ENCODE peak calls at places on chromosomes 16 and 17, in four cellular contexts. F, X, V and I are unnamed samples.

GRCh38 chr17:60170835-60171752 is 21.3 kb downstream of the CA4 start:
- DNase-seq in V (no peak), X (no peak), F (peak), I (no peak)

GRCh38 chr16:48003226-48003907 is 152.4 kb downstream of the ABCC12 start:
- DNase-seq in V (no peak), F (no peak), X (no peak), I (no peak)

GRCh38 chr16:3158014-3158497 is 23.2 kb downstream of the ZNF213 start:
- DNase-seq in V (no peak), X (no peak), F (no peak), I (no peak)

GRCh38 chr17:74212262-74212912 is 984 bp upstream of the TTYH2 start:
- DNase-seq in V (no peak), F (peak), X (no peak), I (no peak)

GRCh38 chr17:44655983-44656700 is at the start of gene MEIOC:
- DNase-seq in X (no peak), V (no peak), F (no peak), I (no peak)

GRCh38 chr17:75504347-75505151 is 10.8 kb downstream of the CASKIN2 start:
- DNase-seq in F (peak), X (no peak), V (peak), I (no peak)

GRCh38 chr17:72987166-72987565 is 105.3 kb downstream of the SLC39A11 start:
- DNase-seq in V (no peak), X (no peak), F (no peak), I (no peak)

GRCh38 chr17:13833921-13834320 is 232.2 kb upstream of the HS3ST3A1 start:
- DNase-seq in F (no peak), V (no peak), X (no peak), I (no peak)

GRCh38 chr16:47732122-47732805 is 271.1 kb downstream of the PHKB start:
- DNase-seq in V (no peak), F (no peak), X (peak), I (peak)

GRCh38 chr17:41800601-41801373 is 11.0 kb downstream of the P3H4 start:
- DNase-seq in V (peak), F (peak), X (peak), I (no peak)

GRCh38 chr17:55265434-55266021 is 768 bp downstream of the HLF start:
- DNase-seq in F (no peak), X (no peak), V (no peak), I (no peak)

GRCh38 chr17:77577491-77577890 is 381.0 kb upstream of the TNRC6C start:
- DNase-seq in V (no peak), X (no peak), F (no peak), I (no peak)

GRCh38 chr17:72683506-72684404 is 408.7 kb downstream of the SLC39A11 start:
- DNase-seq in F (no peak), X (peak), V (peak), I (peak)

GRCh38 chr16:71201054-71201453 is 29.5 kb downstream of the HYDIN start:
- DNase-seq in F (no peak), V (no peak), X (no peak), I (no peak)

GRCh38 chr17:80861360-80861861 is 130.2 kb upstream of the CHMP6 start:
- DNase-seq in V (no peak), F (no peak), X (no peak), I (no peak)

GRCh38 chr17:75346906-75347305 is 57.7 kb upstream of the SLC25A19 start:
- DNase-seq in V (no peak), X (no peak), F (peak), I (no peak)

GRCh38 chr17:50589112-50589712 is 28.7 kb downstream of the CACNA1G start:
- DNase-seq in F (no peak), V (no peak), X (no peak), I (no peak)

GRCh38 chr17:38613981-38614779 is 8.4 kb upstream of the SRCIN1 start:
- DNase-seq in V (peak), F (no peak), X (no peak), I (no peak)

GRCh38 chr17:50618941-50619340 is 15.7 kb upstream of the ABCC3 start:
- DNase-seq in X (no peak), F (no peak), V (no peak), I (no peak)

DNA sequence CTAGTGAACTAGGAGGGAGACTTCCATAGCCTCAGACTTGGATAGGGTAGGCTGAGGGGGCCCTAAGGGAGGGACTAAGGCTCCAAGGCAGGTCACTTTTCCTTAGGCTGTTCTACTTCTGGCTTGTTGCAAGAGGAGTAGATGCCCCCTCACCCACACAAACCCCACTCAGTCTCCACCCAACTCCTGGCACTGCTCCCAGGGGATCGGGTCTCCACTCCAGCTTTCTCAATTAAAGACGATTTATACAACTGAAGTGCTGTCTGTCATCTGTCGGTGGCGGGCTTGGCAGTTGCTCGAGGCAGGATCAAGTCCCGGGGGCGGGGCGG is 215 bp upstream of the CHRNB1 start:
- DNase-seq in V (no peak), X (no peak), F (no peak), I (no peak)
- TF ChIP-seq TCF7L2 in V (no peak), X (no peak), F (no peak), I (no peak)

GRCh38 chr17:64111831-64112230 is 18.1 kb downstream of the ERN1 start:
- DNase-seq in F (no peak), V (no peak), X (no peak), I (no peak)
- TF ChIP-seq TCF7L2 in F (no peak), V (no peak), X (no peak), I (no peak)

DNA sequence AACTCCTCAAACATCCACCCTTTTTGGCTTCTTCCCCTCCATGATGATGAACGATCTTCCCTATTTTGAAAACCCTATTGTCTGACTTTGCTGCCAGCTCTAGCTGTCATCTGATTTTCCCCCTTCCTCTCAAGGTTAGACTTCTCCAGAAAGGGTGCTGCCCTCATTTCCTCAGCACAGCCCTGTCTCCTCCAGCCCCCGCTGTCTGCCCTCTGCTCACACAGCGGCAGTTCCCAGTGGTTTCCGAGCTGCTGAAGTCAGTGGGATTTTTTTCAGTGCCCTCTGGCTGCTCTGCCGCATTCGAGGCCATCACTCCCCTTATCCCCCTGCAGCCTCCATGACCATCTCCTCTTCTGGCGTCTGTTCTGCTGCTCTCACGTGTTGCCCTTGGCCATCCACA is 26.6 kb upstream of the C17orf107 start:
- DNase-seq in V (no peak), X (no peak), F (no peak), I (no peak)
- TF ChIP-seq TCF7L2 in V (no peak), X (no peak), F (no peak), I (no peak)

GRCh38 chr16:75053791-75054555 is 55.1 kb downstream of the ZNRF1 start:
- DNase-seq in F (no peak), V (peak), X (peak), I (no peak)
- TF ChIP-seq TCF7L2 in F (no peak), V (no peak), X (no peak), I (no peak)

DNA sequence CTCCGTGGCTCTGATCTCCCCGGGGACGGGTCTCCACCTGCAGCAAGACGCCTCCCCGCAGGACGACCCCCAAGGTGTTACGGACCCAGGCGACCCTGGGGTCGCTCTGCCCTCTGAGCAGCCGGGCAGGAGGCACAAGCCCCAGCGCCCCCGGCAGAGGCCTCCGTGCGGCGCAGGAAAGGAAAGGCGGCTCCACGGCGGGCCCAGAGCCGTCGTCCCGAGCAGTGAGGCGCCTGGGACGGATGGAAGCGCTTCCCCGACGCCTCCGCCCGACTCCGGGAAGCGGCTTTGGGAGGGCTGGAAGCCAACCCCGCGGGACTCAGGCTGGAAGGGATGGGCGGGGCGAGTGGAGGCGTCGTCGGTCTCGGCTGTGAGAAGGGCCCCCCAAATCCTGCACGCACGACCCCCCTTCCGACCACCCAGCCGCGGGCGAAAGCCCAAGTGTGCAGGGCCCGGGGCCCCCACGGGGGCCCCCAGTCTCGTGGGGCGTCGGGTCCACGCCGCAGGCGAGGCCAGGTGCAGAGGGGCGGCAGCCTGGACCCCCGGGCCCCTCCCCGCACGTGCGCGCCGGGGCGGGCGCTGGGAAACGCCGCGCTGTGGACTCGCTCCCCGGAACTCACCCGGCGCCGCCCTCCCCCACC is 32.7 kb upstream of the RPH3AL start:
- DNase-seq in X (no peak), F (no peak), V (no peak), I (no peak)
- TF ChIP-seq TCF7L2 in X (no peak), F (no peak), V (no peak), I (no peak)

GRCh38 chr16:24771132-24771778 is 41.8 kb downstream of the TNRC6A start:
- DNase-seq in X (no peak), F (no peak), V (no peak), I (no peak)

GRCh38 chr16:24771779-24772157 is 42.3 kb downstream of the TNRC6A start:
- DNase-seq in F (no peak), X (no peak), V (peak), I (no peak)

GRCh38 chr16:24766057-24766456 is 36.6 kb downstream of the TNRC6A start:
- DNase-seq in F (no peak), X (no peak), V (no peak), I (no peak)

GRCh38 chr16:24773771-24774427 is 44.4 kb downstream of the TNRC6A start:
- DNase-seq in V (no peak), X (no peak), F (no peak), I (no peak)

GRCh38 chr16:24769806-24770205 is 40.4 kb downstream of the TNRC6A start:
- DNase-seq in X (no peak), V (no peak), F (no peak), I (no peak)
- TF ChIP-seq TCF7L2 in X (no peak), V (no peak), F (no peak), I (no peak)

GRCh38 chr17:48718162-48718780 is 4.0 kb downstream of the PRAC1 start:
- DNase-seq in X (no peak), V (no peak), F (no peak), I (no peak)

GRCh38 chr17:48721009-48721402 is 1.3 kb downstream of the PRAC1 start:
- DNase-seq in V (no peak), F (no peak), X (no peak), I (no peak)

GRCh38 chr17:48718781-48719641 is 3.3 kb downstream of the PRAC1 start:
- DNase-seq in F (no peak), V (no peak), X (no peak), I (no peak)

GRCh38 chr17:48720263-48721008 is 1.9 kb downstream of the PRAC1 start:
- DNase-seq in V (no peak), F (no peak), X (no peak), I (no peak)

DNA sequence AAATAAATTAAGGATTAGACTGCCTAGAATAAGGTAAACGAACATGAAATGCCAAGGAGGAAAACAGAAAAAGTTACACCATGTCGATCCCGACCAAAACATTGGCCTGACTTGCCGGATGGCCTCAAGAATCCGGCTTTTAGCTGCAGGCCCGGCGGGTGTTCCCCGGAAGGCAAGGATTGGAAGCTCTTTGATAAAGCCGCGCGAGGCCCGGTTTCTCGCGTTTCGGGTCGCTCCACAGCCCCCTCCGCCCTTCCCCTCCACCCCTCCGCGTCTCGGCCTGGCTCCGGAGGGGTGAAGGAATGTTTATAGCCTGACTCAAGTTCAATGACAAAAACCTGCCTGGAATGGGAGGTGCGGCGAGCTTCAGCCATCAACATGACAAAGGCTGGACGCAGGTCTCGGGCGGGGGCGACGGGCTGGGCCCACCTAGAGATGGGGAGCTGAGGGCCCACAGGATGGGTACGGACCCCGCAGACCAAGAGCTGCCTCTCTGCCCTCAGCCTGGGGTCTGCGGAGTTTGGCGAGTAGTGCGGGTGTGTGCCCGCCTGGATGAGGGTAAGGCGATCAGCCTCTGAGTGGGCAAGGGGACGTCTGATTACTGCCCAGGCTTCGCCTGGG is 2.6 kb downstream of the PRAC1 start:
- DNase-seq in X (no peak), V (no peak), F (no peak), I (no peak)
- TF ChIP-seq TCF7L2 in X (no peak), V (no peak), F (no peak), I (no peak)

GRCh38 chr17:79851461-79851817 is 12.2 kb upstream of the CBX4 start:
- DNase-seq in X (peak), F (no peak), V (no peak), I (no peak)

GRCh38 chr17:79857095-79857494 is 17.9 kb upstream of the CBX4 start:
- DNase-seq in X (no peak), F (no peak), V (no peak), I (no peak)

GRCh38 chr17:79854080-79854861 is 15.0 kb upstream of the CBX4 start:
- DNase-seq in F (no peak), X (no peak), V (no peak), I (no peak)

GRCh38 chr17:79852748-79853147 is 13.5 kb upstream of the CBX4 start:
- DNase-seq in X (no peak), F (no peak), V (no peak), I (no peak)

GRCh38 chr17:79855331-79856124 is 16.3 kb upstream of the CBX4 start:
- DNase-seq in X (no peak), V (no peak), F (no peak), I (no peak)
- TF ChIP-seq TCF7L2 in X (no peak), V (no peak), F (no peak), I (no peak)